ENCODE peak calls at places on chromosomes 6 and 20, in seven cellular contexts. J, Y, I, C, U, H and W are unnamed samples.

GRCh38 chr6:14921170-14921569 is 324.7 kb upstream of the JARID2 start:
- DNase-seq in U (no peak), H (no peak), I (no peak), Y (peak; percentile 82), J (no peak), C (peak; percentile 34), W (peak; percentile 38)

GRCh38 chr20:13219327-13220193 is 1.5 kb upstream of the ISM1 start:
- DNase-seq in H (peak; percentile 50), I (no peak), Y (no peak), U (no peak), C (no peak), J (no peak), W (no peak)

GRCh38 chr6:13044390-13044789 is 283.9 kb downstream of the TBC1D7 start:
- DNase-seq in U (no peak), Y (no peak), C (no peak), I (no peak), H (peak; percentile 50), J (peak; percentile 47), W (no peak)

GRCh38 chr6:117515326-117515725 is 32.9 kb downstream of the DCBLD1 start:
- DNase-seq in J (peak; percentile 73), Y (no peak), H (no peak), C (no peak), I (no peak), U (no peak), W (no peak)

GRCh38 chr6:164069352-164070022 is 655.0 kb downstream of the QKI start:
- DNase-seq in C (no peak), U (no peak), J (no peak), Y (peak; percentile 73), I (no peak), H (no peak), W (no peak)

GRCh38 chr6:153131037-153131981 is at the start of gene RGS17:
- DNase-seq in J (peak; percentile 70), C (peak; percentile 35), U (peak; percentile 73), I (no peak), Y (peak; percentile 77), H (peak; percentile 81), W (no peak)

GRCh38 chr6:119344306-119344705 is 5.3 kb downstream of the MAN1A1 start:
- DNase-seq in I (no peak), C (no peak), U (no peak), Y (no peak), J (no peak), H (no peak), W (no peak)

GRCh38 chr6:68082086-68082485 is 553.0 kb upstream of the ADGRB3 start:
- DNase-seq in Y (no peak), C (no peak), J (no peak), H (no peak), U (no peak), I (no peak), W (no peak)

GRCh38 chr6:26743157-26743821 is 83.7 kb upstream of the ZNF322 start:
- DNase-seq in I (peak; percentile 57), U (no peak), Y (no peak), C (no peak), H (peak; percentile 80), J (peak; percentile 83), W (no peak)

GRCh38 chr6:119209452-119210205 is 131.2 kb upstream of the FAM184A start:
- DNase-seq in Y (no peak), I (no peak), C (no peak), U (no peak), J (no peak), H (no peak), W (no peak)

GRCh38 chr6:48933136-48933535 is 529.9 kb downstream of the MMUT start:
- DNase-seq in J (no peak), C (no peak), Y (no peak), H (no peak), I (no peak), U (no peak), W (no peak)

GRCh38 chr6:5379647-5380242 is 118.4 kb downstream of the FARS2 start:
- DNase-seq in J (peak; percentile 42), H (peak; percentile 64), Y (no peak), U (no peak), C (no peak), I (no peak), W (no peak)

GRCh38 chr6:116278853-116279231 is 888 bp downstream of the TSPYL1 start:
- DNase-seq in U (peak; percentile 86), I (no peak), C (no peak), Y (peak; percentile 88), J (peak; percentile 12), H (no peak), W (no peak)

GRCh38 chr6:15387118-15387517 is 141.2 kb downstream of the JARID2 start:
- DNase-seq in Y (no peak), U (no peak), C (no peak), J (no peak), I (no peak), H (no peak), W (no peak)

GRCh38 chr6:110412258-110412839 is 3.0 kb downstream of the DDO start:
- DNase-seq in H (no peak), Y (no peak), I (no peak), U (no peak), C (no peak), J (no peak), W (no peak)

GRCh38 chr20:10629946-10630345 is 43.9 kb downstream of the JAG1 start:
- DNase-seq in I (no peak), C (no peak), H (no peak), J (no peak), U (no peak), Y (no peak), W (no peak)

GRCh38 chr20:15320941-15321340 is 983.5 kb upstream of the FLRT3 start:
- DNase-seq in Y (no peak), C (no peak), U (no peak), I (no peak), J (no peak), H (no peak), W (no peak)

GRCh38 chr6:54232703-54233102 is 75.5 kb upstream of the TINAG start:
- DNase-seq in J (no peak), Y (no peak), I (no peak), C (no peak), H (no peak), U (no peak), W (no peak)

GRCh38 chr6:54236984-54237383 is 71.3 kb upstream of the TINAG start:
- DNase-seq in U (no peak), J (peak; percentile 1), H (no peak), Y (no peak), I (no peak), C (no peak), W (no peak)

GRCh38 chr6:54238407-54238806 is 69.8 kb upstream of the TINAG start:
- DNase-seq in H (no peak), I (no peak), J (no peak), Y (no peak), U (no peak), C (no peak), W (no peak)

DNA sequence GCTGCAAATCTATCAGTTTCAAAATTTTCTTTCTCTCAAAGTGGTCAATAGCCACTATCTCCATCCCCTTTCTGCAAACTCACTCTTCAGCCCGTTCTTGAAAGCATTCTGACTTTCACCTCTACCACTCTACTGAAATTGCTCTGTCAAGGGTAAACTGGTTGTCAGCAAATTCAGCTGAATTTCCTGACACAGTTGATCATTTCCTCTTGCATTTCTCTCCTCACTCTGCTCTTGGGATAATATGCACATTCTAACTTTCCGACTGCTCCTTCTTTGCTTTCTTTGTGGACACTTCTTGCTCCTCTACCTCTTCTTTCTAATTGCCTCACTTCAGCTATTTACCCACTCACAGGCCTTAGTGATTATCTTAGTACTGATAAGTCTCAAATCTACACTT is 73.7 kb upstream of the TINAG start:
- DNase-seq in C (no peak), U (no peak), H (no peak), J (no peak), Y (no peak), I (no peak), W (no peak)
- TF ChIP-seq EP300 in C (no peak), U (no peak), H (no peak), J (no peak), Y (no peak), I (no peak), W (no peak)

GRCh38 chr20:22557403-22558276 is 26.7 kb downstream of the FOXA2 start:
- DNase-seq in Y (no peak), J (no peak), I (peak; percentile 70), U (no peak), C (no peak), H (no peak), W (no peak)
- H3K4me1 ChIP-seq in Y (no peaks in the 10 kb centered on the region), J (no peaks in the 10 kb centered on the region), I (no peaks in the 10 kb centered on the region), U (no peaks in the 10 kb centered on the region), C (no peaks in the 10 kb centered on the region), H (peaks cover 25% of the 10 kb centered on the region), W (no peaks in the 10 kb centered on the region)

GRCh38 chr20:21184810-21185209 is 58.9 kb downstream of the KIZ start:
- DNase-seq in Y (no peak), U (no peak), I (no peak), J (peak; percentile 14), C (no peak), H (no peak), W (no peak)
- TF ChIP-seq EP300 in Y (no peak), U (no peak), I (no peak), J (no peak), C (no peak), H (no peak), W (no peak)

GRCh38 chr6:2963756-2964155 is 7.6 kb downstream of the SERPINB6 start:
- DNase-seq in J (no peak), Y (no peak), U (no peak), C (no peak), I (no peak), H (no peak), W (no peak)

GRCh38 chr6:2961491-2961890 is 9.9 kb downstream of the SERPINB6 start:
- DNase-seq in I (no peak), U (no peak), C (no peak), J (no peak), Y (no peak), H (no peak), W (no peak)

GRCh38 chr6:2961971-2962370 is 9.4 kb downstream of the SERPINB6 start:
- DNase-seq in U (no peak), I (no peak), H (no peak), C (peak; percentile 78), J (no peak), Y (no peak), W (no peak)

GRCh38 chr6:2960935-2961334 is 10.4 kb downstream of the SERPINB6 start:
- DNase-seq in I (no peak), C (no peak), Y (no peak), J (no peak), H (no peak), U (no peak), W (no peak)

GRCh38 chr6:2962636-2963035 is 8.7 kb downstream of the SERPINB6 start:
- DNase-seq in J (no peak), U (no peak), C (no peak), I (no peak), Y (no peak), H (no peak), W (no peak)
- H3K4me1 ChIP-seq in J (peaks cover 36% of the 10 kb centered on the region), U (peaks cover 7% of the 10 kb centered on the region), C (peaks cover 53% of the 10 kb centered on the region), I (peaks cover 57% of the 10 kb centered on the region), Y (no peaks in the 10 kb centered on the region), H (peaks cover 23% of the 10 kb centered on the region), W (peaks cover 33% of the 10 kb centered on the region)

GRCh38 chr6:166803455-166803854 is 152.9 kb downstream of the RNASET2 start:
- DNase-seq in U (no peak), I (peak; percentile 75), H (no peak), J (no peak), Y (no peak), C (no peak), W (no peak)
- TF ChIP-seq EP300 in U (no peak), I (no peak), H (no peak), J (no peak), Y (no peak), C (no peak), W (no peak)

GRCh38 chr20:34046330-34046729 is 52.6 kb downstream of the RALY start:
- DNase-seq in I (no peak), U (no peak), Y (no peak), C (no peak), H (no peak), J (no peak), W (no peak)
- H3K4me1 ChIP-seq in I (peaks cover 59% of the 10 kb centered on the region), U (peaks cover 27% of the 10 kb centered on the region), Y (no peaks in the 10 kb centered on the region), C (peaks cover 13% of the 10 kb centered on the region), H (peaks cover 12% of the 10 kb centered on the region), J (peaks cover 12% of the 10 kb centered on the region), W (no peaks in the 10 kb centered on the region)